ENCODE peak calls at places on chromosomes 7 and 10, in seven cellular contexts. One of them, this sample, is unnamed.
A peak's percentile ranks its signal among the peaks of the same experiment; 100 is the strongest.

GRCh38 chr10:10996966-10997620 is 20.6 kb upstream of the CELF2 start:
- DNase-seq in caudate nucleus: no peak
- DNase-seq in substantia nigra: no peak
- DNase-seq in GM18507: no peak
- DNase-seq in SK-MEL-5: no peak
- DNase-seq in astrocyte: no peak
- DNase-seq in iris pigment epithelial cell: no peak
- DNase-seq in this sample: peak; percentile 36

GRCh38 chr7:34031156-34031555 is 125.8 kb downstream of the BMPER start:
- DNase-seq in caudate nucleus: no peak
- DNase-seq in substantia nigra: no peak
- DNase-seq in GM18507: no peak
- DNase-seq in SK-MEL-5: no peak
- DNase-seq in astrocyte: no peak
- DNase-seq in iris pigment epithelial cell: no peak
- DNase-seq in this sample: no peak

GRCh38 chr7:95245828-95246227 is 78.5 kb downstream of the PON1 start:
- DNase-seq in caudate nucleus: no peak
- DNase-seq in substantia nigra: no peak
- DNase-seq in GM18507: no peak
- DNase-seq in SK-MEL-5: no peak
- DNase-seq in astrocyte: no peak
- DNase-seq in iris pigment epithelial cell: no peak
- DNase-seq in this sample: no peak

GRCh38 chr7:101817031-101817929 is at the start of gene CUX1:
- DNase-seq in caudate nucleus: no peak
- DNase-seq in substantia nigra: no peak
- DNase-seq in GM18507: no peak
- DNase-seq in SK-MEL-5: no peak
- DNase-seq in astrocyte: no peak
- DNase-seq in iris pigment epithelial cell: no peak
- DNase-seq in this sample: no peak

GRCh38 chr10:6213908-6214307 is 11.2 kb downstream of the PFKFB3 start:
- DNase-seq in caudate nucleus: no peak
- DNase-seq in substantia nigra: no peak
- DNase-seq in GM18507: no peak
- DNase-seq in SK-MEL-5: no peak
- DNase-seq in astrocyte: no peak
- DNase-seq in iris pigment epithelial cell: no peak
- DNase-seq in this sample: no peak

GRCh38 chr7:112442210-112442609 is 8.1 kb upstream of the IFRD1 start:
- DNase-seq in caudate nucleus: no peak
- DNase-seq in substantia nigra: no peak
- DNase-seq in GM18507: no peak
- DNase-seq in SK-MEL-5: no peak
- DNase-seq in astrocyte: no peak
- DNase-seq in iris pigment epithelial cell: no peak
- DNase-seq in this sample: no peak

GRCh38 chr7:39091774-39092173 is 114.1 kb downstream of the POU6F2 start:
- DNase-seq in caudate nucleus: no peak
- DNase-seq in substantia nigra: no peak
- DNase-seq in GM18507: no peak
- DNase-seq in SK-MEL-5: no peak
- DNase-seq in astrocyte: no peak
- DNase-seq in iris pigment epithelial cell: no peak
- DNase-seq in this sample: no peak

GRCh38 chr10:70782401-70783055 is 2.6 kb downstream of the TBATA start:
- DNase-seq in caudate nucleus: no peak
- DNase-seq in substantia nigra: no peak
- DNase-seq in GM18507: no peak
- DNase-seq in SK-MEL-5: no peak
- DNase-seq in astrocyte: no peak
- DNase-seq in iris pigment epithelial cell: no peak
- DNase-seq in this sample: no peak

GRCh38 chr10:66836057-66836456 is 89.8 kb upstream of the LRRTM3 start:
- DNase-seq in caudate nucleus: no peak
- DNase-seq in substantia nigra: no peak
- DNase-seq in GM18507: no peak
- DNase-seq in SK-MEL-5: no peak
- DNase-seq in astrocyte: peak; percentile 89
- DNase-seq in iris pigment epithelial cell: peak; percentile 86
- DNase-seq in this sample: no peak

GRCh38 chr7:67462781-67463191 is 466.2 kb downstream of the TYW1 start:
- DNase-seq in caudate nucleus: peak; percentile 1
- DNase-seq in substantia nigra: no peak
- DNase-seq in GM18507: no peak
- DNase-seq in SK-MEL-5: no peak
- DNase-seq in astrocyte: peak; percentile 27
- DNase-seq in iris pigment epithelial cell: no peak
- DNase-seq in this sample: no peak

GRCh38 chr7:90178592-90179279 is 24.5 kb downstream of the STEAP1 start:
- DNase-seq in caudate nucleus: no peak
- DNase-seq in substantia nigra: no peak
- DNase-seq in GM18507: no peak
- DNase-seq in SK-MEL-5: no peak
- DNase-seq in astrocyte: peak; percentile 90
- DNase-seq in iris pigment epithelial cell: peak; percentile 68
- DNase-seq in this sample: no peak

GRCh38 chr10:51224610-51225230 is 150.4 kb downstream of the PRKG1 start:
- DNase-seq in caudate nucleus: no peak
- DNase-seq in substantia nigra: no peak
- DNase-seq in GM18507: no peak
- DNase-seq in SK-MEL-5: no peak
- DNase-seq in astrocyte: peak; percentile 37
- DNase-seq in iris pigment epithelial cell: peak; percentile 83
- DNase-seq in this sample: no peak

GRCh38 chr7:70289067-70289466 is 690.8 kb downstream of the AUTS2 start:
- DNase-seq in caudate nucleus: no peak
- DNase-seq in substantia nigra: no peak
- DNase-seq in GM18507: no peak
- DNase-seq in SK-MEL-5: no peak
- DNase-seq in astrocyte: peak; percentile 37
- DNase-seq in iris pigment epithelial cell: peak; percentile 9
- DNase-seq in this sample: no peak

GRCh38 chr10:86970152-86970886 is 2.0 kb downstream of the ADIRF start:
- DNase-seq in caudate nucleus: no peak
- DNase-seq in substantia nigra: no peak
- DNase-seq in GM18507: no peak
- DNase-seq in SK-MEL-5: no peak
- DNase-seq in astrocyte: no peak
- DNase-seq in iris pigment epithelial cell: no peak
- DNase-seq in this sample: no peak

GRCh38 chr7:69622960-69623359 is 24.7 kb downstream of the AUTS2 start:
- DNase-seq in caudate nucleus: no peak
- DNase-seq in substantia nigra: no peak
- DNase-seq in GM18507: no peak
- DNase-seq in SK-MEL-5: no peak
- DNase-seq in astrocyte: no peak
- DNase-seq in iris pigment epithelial cell: no peak
- DNase-seq in this sample: no peak

GRCh38 chr7:8212638-8213037 is 49.3 kb downstream of the ICA1 start:
- DNase-seq in caudate nucleus: no peak
- DNase-seq in substantia nigra: no peak
- DNase-seq in GM18507: no peak
- DNase-seq in SK-MEL-5: no peak
- DNase-seq in astrocyte: no peak
- DNase-seq in iris pigment epithelial cell: no peak
- DNase-seq in this sample: no peak

GRCh38 chr10:18066947-18067346 is 73.3 kb upstream of the CACNB2 start:
- DNase-seq in caudate nucleus: no peak
- DNase-seq in substantia nigra: no peak
- DNase-seq in GM18507: no peak
- DNase-seq in SK-MEL-5: no peak
- DNase-seq in astrocyte: peak; percentile 60
- DNase-seq in iris pigment epithelial cell: peak; percentile 38
- DNase-seq in this sample: no peak

GRCh38 chr7:151676759-151677158 is 157.1 kb upstream of the RHEB start:
- DNase-seq in caudate nucleus: no peak
- DNase-seq in substantia nigra: no peak
- DNase-seq in GM18507: no peak
- DNase-seq in SK-MEL-5: no peak
- DNase-seq in astrocyte: no peak
- DNase-seq in iris pigment epithelial cell: no peak
- DNase-seq in this sample: no peak

GRCh38 chr7:33743594-33743993 is 161.7 kb upstream of the BMPER start:
- DNase-seq in caudate nucleus: no peak
- DNase-seq in substantia nigra: no peak
- DNase-seq in GM18507: no peak
- DNase-seq in SK-MEL-5: no peak
- DNase-seq in astrocyte: peak; percentile 74
- DNase-seq in iris pigment epithelial cell: peak; percentile 98
- DNase-seq in this sample: no peak

GRCh38 chr10:22356324-22356873 is 11.1 kb downstream of the SPAG6 start:
- DNase-seq in caudate nucleus: no peak
- DNase-seq in substantia nigra: no peak
- DNase-seq in GM18507: no peak
- DNase-seq in SK-MEL-5: no peak
- DNase-seq in astrocyte: no peak
- DNase-seq in iris pigment epithelial cell: no peak
- DNase-seq in this sample: no peak

GRCh38 chr10:87054373-87055295 is 34.5 kb downstream of the FAM25A start:
- DNase-seq in caudate nucleus: peak; percentile 5
- DNase-seq in substantia nigra: no peak
- DNase-seq in GM18507: no peak
- DNase-seq in SK-MEL-5: peak; percentile 3
- DNase-seq in astrocyte: peak; percentile 69
- DNase-seq in iris pigment epithelial cell: peak; percentile 87
- DNase-seq in this sample: no peak

GRCh38 chr7:64611717-64612116 is 48.8 kb upstream of the ZNF680 start:
- DNase-seq in caudate nucleus: no peak
- DNase-seq in substantia nigra: no peak
- DNase-seq in GM18507: no peak
- DNase-seq in SK-MEL-5: no peak
- DNase-seq in astrocyte: no peak
- DNase-seq in iris pigment epithelial cell: no peak
- DNase-seq in this sample: no peak

GRCh38 chr7:2006231-2006771 is 226.4 kb downstream of the MAD1L1 start:
- DNase-seq in caudate nucleus: no peak
- DNase-seq in substantia nigra: no peak
- DNase-seq in GM18507: no peak
- DNase-seq in SK-MEL-5: no peak
- DNase-seq in astrocyte: no peak
- DNase-seq in iris pigment epithelial cell: no peak
- DNase-seq in this sample: no peak

GRCh38 chr10:125052146-125052545 is 108.2 kb downstream of the CTBP2 start:
- DNase-seq in caudate nucleus: no peak
- DNase-seq in substantia nigra: no peak
- DNase-seq in GM18507: no peak
- DNase-seq in SK-MEL-5: no peak
- DNase-seq in astrocyte: no peak
- DNase-seq in iris pigment epithelial cell: no peak
- DNase-seq in this sample: no peak

GRCh38 chr7:107404740-107405537 is 64.9 kb upstream of the GPR22 start:
- DNase-seq in caudate nucleus: no peak
- DNase-seq in substantia nigra: no peak
- DNase-seq in GM18507: no peak
- DNase-seq in SK-MEL-5: peak; percentile 69
- DNase-seq in astrocyte: no peak
- DNase-seq in iris pigment epithelial cell: no peak
- DNase-seq in this sample: no peak

GRCh38 chr7:149855368-149856305 is 17.5 kb downstream of the ZNF862 start:
- DNase-seq in caudate nucleus: no peak
- DNase-seq in substantia nigra: no peak
- DNase-seq in GM18507: no peak
- DNase-seq in SK-MEL-5: peak; percentile 82
- DNase-seq in astrocyte: peak; percentile 90
- DNase-seq in iris pigment epithelial cell: peak; percentile 89
- DNase-seq in this sample: no peak

GRCh38 chr7:120456699-120457098 is 183.7 kb downstream of the KCND2 start:
- DNase-seq in caudate nucleus: no peak
- DNase-seq in substantia nigra: no peak
- DNase-seq in GM18507: no peak
- DNase-seq in SK-MEL-5: no peak
- DNase-seq in astrocyte: no peak
- DNase-seq in iris pigment epithelial cell: no peak
- DNase-seq in this sample: no peak

GRCh38 chr10:132322621-132323048 is 9.4 kb upstream of the LRRC27 start:
- DNase-seq in caudate nucleus: no peak
- DNase-seq in substantia nigra: no peak
- DNase-seq in GM18507: no peak
- DNase-seq in SK-MEL-5: no peak
- DNase-seq in astrocyte: no peak
- DNase-seq in iris pigment epithelial cell: peak; percentile 67
- DNase-seq in this sample: no peak

GRCh38 chr7:77667459-77668090 is 28.7 kb upstream of the RSBN1L start:
- DNase-seq in caudate nucleus: no peak
- DNase-seq in substantia nigra: no peak
- DNase-seq in GM18507: no peak
- DNase-seq in SK-MEL-5: no peak
- DNase-seq in astrocyte: peak; percentile 8
- DNase-seq in iris pigment epithelial cell: no peak
- DNase-seq in this sample: no peak

GRCh38 chr7:13050703-13051102 is 363.3 kb downstream of the ARL4A start:
- DNase-seq in caudate nucleus: no peak
- DNase-seq in substantia nigra: no peak
- DNase-seq in GM18507: no peak
- DNase-seq in SK-MEL-5: no peak
- DNase-seq in astrocyte: peak; percentile 78
- DNase-seq in iris pigment epithelial cell: peak; percentile 95
- DNase-seq in this sample: no peak

GRCh38 chr10:84603971-84604370 is 275.6 kb downstream of the CCSER2 start:
- DNase-seq in caudate nucleus: no peak
- DNase-seq in substantia nigra: no peak
- DNase-seq in GM18507: no peak
- DNase-seq in SK-MEL-5: no peak
- DNase-seq in astrocyte: no peak
- DNase-seq in iris pigment epithelial cell: no peak
- DNase-seq in this sample: no peak

GRCh38 chr10:7408494-7409044 is 2.3 kb downstream of the SFMBT2 start:
- DNase-seq in caudate nucleus: peak; percentile 65
- DNase-seq in substantia nigra: peak; percentile 65
- DNase-seq in GM18507: no peak
- DNase-seq in SK-MEL-5: peak; percentile 27
- DNase-seq in astrocyte: no peak
- DNase-seq in iris pigment epithelial cell: no peak
- DNase-seq in this sample: peak; percentile 28

GRCh38 chr7:131586259-131586658 is 29.8 kb upstream of the PODXL start:
- DNase-seq in caudate nucleus: no peak
- DNase-seq in substantia nigra: no peak
- DNase-seq in GM18507: no peak
- DNase-seq in SK-MEL-5: no peak
- DNase-seq in astrocyte: no peak
- DNase-seq in iris pigment epithelial cell: no peak
- DNase-seq in this sample: no peak

GRCh38 chr10:91799580-91799975 is 1.4 kb downstream of the TNKS2 start:
- DNase-seq in caudate nucleus: no peak
- DNase-seq in substantia nigra: no peak
- DNase-seq in GM18507: no peak
- DNase-seq in SK-MEL-5: no peak
- DNase-seq in astrocyte: peak; percentile 33
- DNase-seq in iris pigment epithelial cell: peak; percentile 20
- DNase-seq in this sample: no peak

This sample was measured in occipital lobe.